ENCODE peak calls at places on chromosomes 3 and 15, in five cellular contexts. One of them, this sample, is unnamed.

GRCh38 chr3:139427283-139428060 is 38.0 kb upstream of the COPB2 start:
- DNase-seq in NCI-H187 treated with DMSO at 0.1 percent for 48 hours: peak; percentile 90
- DNase-seq in OCI-LY7: peak; percentile 70
- DNase-seq in astrocyte of the spinal cord: peak; percentile 82
- DNase-seq in NCI-H774: peak; percentile 68
- DNase-seq in this sample: peak; percentile 91

GRCh38 chr3:132659000-132659369 is 624 bp downstream of the ACAD11 start:
- DNase-seq in astrocyte of the spinal cord: no peak
- DNase-seq in NCI-H187 treated with DMSO at 0.1 percent for 48 hours: no peak
- DNase-seq in NCI-H774: no peak
- DNase-seq in OCI-LY7: no peak
- DNase-seq in this sample: no peak

GRCh38 chr3:152508705-152509104 is 240.0 kb downstream of the MBNL1 start:
- DNase-seq in OCI-LY7: peak; percentile 5
- DNase-seq in NCI-H774: no peak
- DNase-seq in astrocyte of the spinal cord: no peak
- DNase-seq in NCI-H187 treated with DMSO at 0.1 percent for 48 hours: no peak
- DNase-seq in this sample: peak; percentile 58

GRCh38 chr3:156160653-156161052 is 40.3 kb downstream of the KCNAB1 start:
- DNase-seq in NCI-H187 treated with DMSO at 0.1 percent for 48 hours: no peak
- DNase-seq in OCI-LY7: no peak
- DNase-seq in NCI-H774: peak; percentile 38
- DNase-seq in astrocyte of the spinal cord: peak; percentile 7
- DNase-seq in this sample: no peak

GRCh38 chr15:66780172-66780972 is 78.3 kb downstream of the SMAD6 start:
- DNase-seq in astrocyte of the spinal cord: peak; percentile 89
- DNase-seq in NCI-H187 treated with DMSO at 0.1 percent for 48 hours: no peak
- DNase-seq in NCI-H774: no peak
- DNase-seq in OCI-LY7: peak; percentile 23
- DNase-seq in this sample: no peak

GRCh38 chr3:34008191-34008590 is 209.8 kb downstream of the PDCD6IP start:
- DNase-seq in astrocyte of the spinal cord: peak; percentile 64
- DNase-seq in NCI-H774: no peak
- DNase-seq in NCI-H187 treated with DMSO at 0.1 percent for 48 hours: no peak
- DNase-seq in OCI-LY7: peak; percentile 39
- DNase-seq in this sample: peak; percentile 95

GRCh38 chr3:169575381-169575780 is 88.1 kb downstream of the MECOM start:
- DNase-seq in astrocyte of the spinal cord: peak; percentile 39
- DNase-seq in NCI-H187 treated with DMSO at 0.1 percent for 48 hours: no peak
- DNase-seq in NCI-H774: no peak
- DNase-seq in OCI-LY7: no peak
- DNase-seq in this sample: no peak

GRCh38 chr3:146559388-146559787 is 15.0 kb upstream of the PLSCR1 start:
- DNase-seq in astrocyte of the spinal cord: no peak
- DNase-seq in NCI-H187 treated with DMSO at 0.1 percent for 48 hours: no peak
- DNase-seq in NCI-H774: no peak
- DNase-seq in OCI-LY7: no peak
- DNase-seq in this sample: no peak

GRCh38 chr15:26640601-26641000 is 132.3 kb downstream of the GABRB3 start:
- DNase-seq in NCI-H774: no peak
- DNase-seq in NCI-H187 treated with DMSO at 0.1 percent for 48 hours: no peak
- DNase-seq in astrocyte of the spinal cord: no peak
- DNase-seq in OCI-LY7: no peak
- DNase-seq in this sample: no peak

GRCh38 chr15:42158941-42159340 is 2.5 kb upstream of the PLA2G4F start:
- DNase-seq in NCI-H774: no peak
- DNase-seq in astrocyte of the spinal cord: no peak
- DNase-seq in NCI-H187 treated with DMSO at 0.1 percent for 48 hours: no peak
- DNase-seq in OCI-LY7: no peak
- DNase-seq in this sample: no peak

GRCh38 chr15:29631076-29632070 is 190.9 kb downstream of the TJP1 start:
- DNase-seq in NCI-H774: peak; percentile 10
- DNase-seq in NCI-H187 treated with DMSO at 0.1 percent for 48 hours: no peak
- DNase-seq in astrocyte of the spinal cord: no peak
- DNase-seq in OCI-LY7: no peak
- DNase-seq in this sample: no peak

GRCh38 chr15:52112203-52112750 is 298 bp downstream of the BCL2L10 start:
- DNase-seq in OCI-LY7: no peak
- DNase-seq in NCI-H774: no peak
- DNase-seq in NCI-H187 treated with DMSO at 0.1 percent for 48 hours: no peak
- DNase-seq in astrocyte of the spinal cord: no peak
- DNase-seq in this sample: no peak

GRCh38 chr15:81060470-81060869 is 59.7 kb downstream of the TLNRD1 start:
- DNase-seq in astrocyte of the spinal cord: no peak
- DNase-seq in NCI-H187 treated with DMSO at 0.1 percent for 48 hours: no peak
- DNase-seq in NCI-H774: no peak
- DNase-seq in OCI-LY7: no peak
- DNase-seq in this sample: no peak

GRCh38 chr3:55066406-55067128 is 138.7 kb upstream of the LRTM1 start:
- DNase-seq in OCI-LY7: no peak
- DNase-seq in NCI-H187 treated with DMSO at 0.1 percent for 48 hours: no peak
- DNase-seq in astrocyte of the spinal cord: peak; percentile 21
- DNase-seq in NCI-H774: no peak
- DNase-seq in this sample: no peak

GRCh38 chr3:186909078-186909853 is 21.1 kb upstream of the ST6GAL1 start:
- DNase-seq in OCI-LY7: peak; percentile 29
- DNase-seq in NCI-H774: no peak
- DNase-seq in astrocyte of the spinal cord: peak; percentile 30
- DNase-seq in NCI-H187 treated with DMSO at 0.1 percent for 48 hours: no peak
- DNase-seq in this sample: no peak

GRCh38 chr3:27914199-27914598 is 192.1 kb upstream of the EOMES start:
- DNase-seq in NCI-H187 treated with DMSO at 0.1 percent for 48 hours: no peak
- DNase-seq in NCI-H774: no peak
- DNase-seq in OCI-LY7: no peak
- DNase-seq in astrocyte of the spinal cord: no peak
- DNase-seq in this sample: peak; percentile 50